ENCODE peak calls at places on chromosomes 5 and 9, in four cellular contexts. A is IMR-90, T is colonic mucosa, Z is fibroblast of lung. E is an unnamed sample. For H3K9me3, the result is how much of the 10 kb centered on the place peaks cover.

GRCh38 chr9:13587581-13587980 is 308.1 kb upstream of the MPDZ start:
- DNase-seq in Z (no peak), A (no peak), T (no peak), E (peak)

GRCh38 chr5:139394654-139395566 is at the start of gene PROB1:
- DNase-seq in Z (no peak), A (no peak), T (no peak), E (peak)

GRCh38 chr9:79807966-79808365 is 236.2 kb downstream of the TLE4 start:
- DNase-seq in Z (peak), A (no peak), T (no peak), E (no peak)

GRCh38 chr5:77259479-77259878 is 49.0 kb downstream of the PDE8B start:
- DNase-seq in T (no peak), Z (peak), A (peak), E (no peak)

GRCh38 chr9:5554254-5554653 is 43.9 kb downstream of the PDCD1LG2 start:
- DNase-seq in T (no peak), A (peak), Z (peak), E (no peak)

GRCh38 chr9:84323777-84324317 is 16.7 kb downstream of the SLC28A3 start:
- DNase-seq in Z (no peak), T (no peak), A (no peak), E (no peak)

GRCh38 chr5:17105744-17106450 is 111.5 kb upstream of the BASP1 start:
- DNase-seq in T (no peak), A (peak), Z (peak), E (no peak)

GRCh38 chr5:95859327-95860060 is 37.0 kb upstream of the GLRX start:
- DNase-seq in Z (peak), A (no peak), T (no peak), E (no peak)

GRCh38 chr5:53642006-53642405 is 81.6 kb downstream of the NDUFS4 start:
- DNase-seq in T (no peak), Z (peak), A (peak), E (no peak)

GRCh38 chr5:171599396-171599795 is 179.9 kb downstream of the FGF18 start:
- DNase-seq in A (no peak), T (no peak), Z (no peak), E (no peak)

GRCh38 chr5:103079796-103080195 is 40.1 kb downstream of the GIN1 start:
- DNase-seq in T (no peak), Z (no peak), A (no peak), E (no peak)

GRCh38 chr5:6632931-6633468 is at the start of the genes NSUN2 and SRD5A1:
- DNase-seq in Z (peak), T (peak), A (peak), E (peak)
- H3K4me3 ChIP-seq in Z (peak), T (peak), A (peak), E (peak)

GRCh38 chr9:99354104-99354503 is 132.0 kb downstream of the SEC61B start:
- DNase-seq in T (no peak), Z (no peak), A (no peak), E (no peak)
- H3K9ac ChIP-seq in T (no peak), Z (peak), A (no peak), E (no peak)

GRCh38 chr5:178941361-178941760 is 363 bp downstream of the ZNF454 start:
- DNase-seq in T (no peak), Z (peak), A (no peak), E (peak)
- H3K9me3 ChIP-seq in T (under half), Z (under half), A (half or more), E (under half)

DNA sequence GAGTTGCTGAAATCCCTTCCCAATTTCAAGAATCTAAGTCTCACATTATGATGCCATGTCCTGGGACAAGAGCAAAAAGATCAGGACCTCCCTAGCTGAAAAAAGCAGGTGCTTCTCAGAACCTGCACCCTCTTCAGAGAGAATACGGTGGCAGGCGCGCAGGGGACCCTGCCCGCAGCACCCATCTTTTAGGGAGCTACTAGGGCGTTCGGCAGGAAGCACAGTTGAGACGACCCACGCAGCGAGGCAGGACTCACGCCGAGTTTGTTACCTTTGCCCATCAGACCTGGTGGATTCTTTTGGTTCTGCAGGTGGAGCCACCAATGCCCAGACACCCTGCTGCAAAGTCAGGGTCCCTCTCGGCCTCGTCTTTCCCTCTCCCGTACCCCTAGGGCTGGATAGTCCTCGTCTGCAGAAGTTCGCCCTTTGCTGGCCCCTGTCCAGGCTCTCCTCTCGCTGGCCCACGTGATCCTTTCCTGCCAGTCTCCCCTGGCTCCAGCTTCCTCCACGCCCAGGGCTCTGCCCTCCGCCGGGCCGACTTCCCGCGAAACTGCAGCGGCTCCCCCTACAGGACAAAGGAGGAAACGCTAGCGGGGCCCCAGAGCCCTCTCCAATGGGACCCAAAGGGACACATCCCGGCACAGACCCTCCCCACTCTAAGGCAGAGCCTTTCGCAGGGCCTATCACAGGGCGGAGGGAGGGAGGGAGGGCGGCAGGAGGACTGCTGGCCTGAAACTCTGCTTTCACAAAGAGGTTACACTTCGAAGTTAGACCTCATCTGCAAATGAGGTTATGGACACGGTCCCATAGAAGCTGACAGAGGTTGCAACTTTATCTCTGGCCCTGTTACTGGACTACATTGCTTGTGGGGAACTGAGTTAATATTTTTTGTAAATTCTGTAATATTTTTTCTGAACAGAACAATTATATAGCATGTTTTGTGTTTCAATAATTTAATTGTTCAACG is 28.8 kb downstream of the TMEM174 start:
- DNase-seq in A (peak), Z (peak), T (peak), E (peak)
- H3K4me3 ChIP-seq in A (no peak), Z (no peak), T (peak), E (peak)

GRCh38 chr5:143964919-143965318 is 153.0 kb downstream of the HMHB1 start:
- DNase-seq in T (no peak), A (peak), Z (peak), E (no peak)
- H3K9ac ChIP-seq in T (no peak), A (no peak), Z (no peak), E (no peak)

DNA sequence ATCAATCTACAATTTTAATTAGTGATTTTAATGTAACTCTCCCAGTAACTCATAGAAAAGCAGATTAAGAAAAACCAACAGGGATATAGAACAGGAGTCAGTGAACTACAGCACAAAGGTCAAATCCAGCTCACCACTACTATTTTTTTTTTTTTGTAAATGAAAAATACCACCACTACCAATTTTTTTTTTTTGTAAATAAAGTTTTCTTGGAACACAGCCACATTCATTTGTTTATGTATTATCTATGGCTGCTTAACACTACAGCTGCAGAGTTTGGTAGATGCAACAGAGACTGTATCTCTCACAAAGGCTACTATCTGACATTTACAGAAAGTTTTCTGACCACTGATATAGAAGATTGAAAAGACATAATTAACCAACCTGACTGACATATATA is 11.7 kb downstream of the ZNF510 start:
- DNase-seq in T (no peak), Z (no peak), A (no peak), E (no peak)
- H3K9me3 ChIP-seq in T (under half), Z (under half), A (under half), E (under half)

GRCh38 chr9:21504894-21505293 is 22.8 kb upstream of the IFNE start:
- DNase-seq in T (no peak), A (no peak), Z (no peak), E (no peak)

GRCh38 chr9:21504113-21504512 is 22.0 kb upstream of the IFNE start:
- DNase-seq in T (no peak), Z (no peak), A (peak), E (no peak)

GRCh38 chr9:21505425-21506179 is 23.5 kb upstream of the IFNE start:
- DNase-seq in T (no peak), Z (peak), A (peak), E (no peak)

GRCh38 chr9:21510806-21511205 is 28.7 kb upstream of the IFNE start:
- DNase-seq in Z (no peak), A (no peak), T (no peak), E (no peak)

GRCh38 chr9:21506910-21507795 is 25.0 kb upstream of the IFNE start:
- DNase-seq in T (no peak), Z (peak), A (peak), E (no peak)
- H3K4me3 ChIP-seq in T (no peak), Z (no peak), A (no peak), E (no peak)

DNA sequence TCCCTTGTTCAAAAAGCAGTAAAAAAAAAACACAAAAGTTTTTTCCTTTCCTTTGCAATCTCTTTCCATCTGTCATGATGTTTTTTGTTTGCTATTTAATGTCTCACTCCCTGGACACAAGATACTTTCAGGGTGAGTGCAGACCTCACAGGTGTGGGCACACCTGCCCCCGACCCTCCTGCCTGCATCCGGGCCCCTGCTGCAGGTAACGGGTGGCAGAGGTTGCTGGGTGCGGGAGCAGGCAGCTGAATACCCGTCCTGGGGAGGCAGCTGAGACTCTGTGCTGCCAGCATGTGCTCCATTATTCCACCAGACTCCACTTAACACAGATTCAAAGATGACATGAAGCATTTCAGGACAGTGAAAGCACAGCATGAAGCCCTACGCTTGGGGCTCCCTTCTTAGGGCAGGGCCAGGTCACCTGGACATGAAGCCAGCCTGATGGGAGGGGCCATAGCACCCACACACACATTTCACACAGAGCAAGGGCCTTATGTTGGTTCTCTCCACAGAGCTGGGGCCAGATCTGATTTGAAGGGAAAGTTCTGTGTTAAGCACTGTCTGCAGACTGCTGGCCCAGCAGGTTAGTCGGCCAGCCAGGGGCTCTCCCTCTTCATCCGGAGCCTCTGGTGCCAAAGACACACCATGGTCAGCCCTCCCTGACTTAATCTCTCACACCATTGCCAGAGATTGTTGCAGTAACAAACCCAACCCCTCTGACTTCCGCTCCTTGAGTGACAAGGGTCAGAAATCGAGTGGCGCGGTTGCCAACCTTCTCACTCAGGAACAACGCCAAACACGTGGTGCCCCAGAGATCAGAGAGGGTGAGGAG is 13.0 kb downstream of the NEK6 start:
- DNase-seq in T (peak), Z (no peak), A (no peak), E (no peak)
- H3K9ac ChIP-seq in T (peak), Z (no peak), A (no peak), E (no peak)

DNA sequence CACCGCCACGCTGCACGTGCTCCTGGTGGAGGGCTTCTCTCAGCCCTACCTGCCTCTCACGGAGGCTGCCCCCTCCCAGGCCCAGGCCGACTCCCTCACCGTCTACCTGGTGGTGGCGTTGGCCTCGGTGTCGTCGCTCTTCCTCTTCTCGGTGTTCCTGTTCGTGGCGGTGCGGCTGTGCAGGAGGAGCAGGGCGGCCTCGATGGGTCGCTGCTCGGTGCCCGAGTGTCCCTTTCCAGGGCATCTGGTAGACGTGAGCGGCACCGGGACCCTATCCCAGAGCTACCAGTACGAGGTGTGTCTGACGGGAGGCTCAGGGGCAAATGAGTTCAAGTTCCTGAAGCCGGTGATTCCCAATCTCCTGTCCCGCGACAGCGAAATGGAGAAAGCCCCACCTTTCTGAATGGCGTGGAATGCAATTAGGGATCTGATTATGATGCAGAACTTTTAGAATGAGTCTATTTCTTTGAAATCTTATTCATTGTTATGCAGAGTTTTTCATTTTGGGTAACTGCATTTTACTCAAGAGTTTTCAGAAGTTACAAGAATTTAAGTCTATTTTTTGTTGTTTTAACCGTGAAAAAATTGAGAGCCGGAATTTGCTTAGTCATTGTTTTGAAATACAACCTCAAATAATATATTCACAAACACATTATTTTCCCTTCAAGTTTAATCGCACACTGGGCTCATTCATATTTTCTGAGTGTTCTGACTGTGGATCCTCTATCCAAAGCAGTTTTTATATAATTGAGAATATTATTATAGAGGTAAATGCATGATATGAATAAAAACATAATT is 8.5 kb upstream of the PCDHB15 start:
- DNase-seq in T (no peak), A (no peak), Z (no peak), E (no peak)
- H3K9me3 ChIP-seq in T (under half), A (under half), Z (under half), E (under half)

E was measured in kidney.